ENCODE peak calls at places on chromosomes 5 and 9, in four cellular contexts. F, B, S and C are unnamed samples.
A peak's percentile ranks its signal among the peaks of the same experiment; 100 is the strongest.

GRCh38 chr5:149417714-149418368 is 38.7 kb upstream of the IL17B start:
- DNase-seq in F (no peak), B (no peak), S (no peak), C (no peak)

GRCh38 chr5:60851681-60852080 is 7.6 kb upstream of the ELOVL7 start:
- DNase-seq in F (no peak), B (no peak), S (no peak), C (no peak)

GRCh38 chr5:168613396-168613795 is 34.2 kb upstream of the PANK3 start:
- DNase-seq in F (no peak), B (no peak), S (no peak), C (no peak)

GRCh38 chr9:4397917-4398316 is 92.4 kb upstream of the SLC1A1 start:
- DNase-seq in F (no peak), B (peak; percentile 49), S (no peak), C (no peak)

GRCh38 chr9:31030741-31031202 is 1353.7 kb upstream of the ACO1 start:
- DNase-seq in F (no peak), B (no peak), S (no peak), C (no peak)

GRCh38 chr9:23829580-23830458 is 3.8 kb upstream of the ELAVL2 start:
- DNase-seq in F (no peak), B (peak; percentile 2), S (no peak), C (no peak)

GRCh38 chr9:4933177-4933576 is 51.9 kb upstream of the JAK2 start:
- DNase-seq in F (no peak), B (no peak), S (no peak), C (no peak)

GRCh38 chr9:89009049-89009840 is 18.0 kb downstream of the S1PR3 start:
- DNase-seq in F (no peak), B (no peak), S (no peak), C (no peak)

GRCh38 chr5:169934990-169935389 is 45.3 kb downstream of the INSYN2B start:
- DNase-seq in F (no peak), B (peak; percentile 72), S (no peak), C (no peak)

GRCh38 chr9:34665381-34666250 is 3.2 kb upstream of the CCL27 start:
- DNase-seq in F (peak; percentile 97), B (peak; percentile 95), S (peak; percentile 96), C (peak; percentile 93)

GRCh38 chr5:37071901-37072581 is 177.1 kb downstream of the CPLANE1 start:
- DNase-seq in F (no peak), B (peak; percentile 91), S (no peak), C (no peak)

GRCh38 chr9:114078021-114078780 is at the start of gene AMBP:
- DNase-seq in F (peak; percentile 68), B (no peak), S (peak; percentile 51), C (peak; percentile 61)

GRCh38 chr5:102583663-102584062 is 84.9 kb upstream of the SLCO6A1 start:
- DNase-seq in F (no peak), B (peak; percentile 18), S (no peak), C (no peak)

GRCh38 chr5:14202462-14202861 is 59.3 kb downstream of the TRIO start:
- DNase-seq in F (no peak), B (no peak), S (peak; percentile 19), C (no peak)

GRCh38 chr9:16625106-16625505 is 245.4 kb downstream of the BNC2 start:
- DNase-seq in F (no peak), B (no peak), S (no peak), C (no peak)

GRCh38 chr9:85202596-85202995 is 533.1 kb downstream of the NTRK2 start:
- DNase-seq in F (no peak), B (no peak), S (no peak), C (peak; percentile 14)

GRCh38 chr9:129712595-129713524 is 40.0 kb downstream of the PTGES start:
- DNase-seq in F (no peak), B (peak; percentile 87), S (no peak), C (peak; percentile 8)

GRCh38 chr5:138230261-138230660 is 17.1 kb upstream of the CDC23 start:
- DNase-seq in F (no peak), B (peak; percentile 5), S (no peak), C (no peak)

GRCh38 chr9:114745108-114745848 is 60.6 kb downstream of the TNFSF15 start:
- DNase-seq in F (no peak), B (no peak), S (no peak), C (no peak)

GRCh38 chr9:135329571-135330306 is 149.8 kb upstream of the PPP1R26 start:
- DNase-seq in F (peak; percentile 44), B (no peak), S (no peak), C (no peak)

GRCh38 chr9:75039006-75039405 is 10.9 kb upstream of the CARNMT1 start:
- DNase-seq in F (no peak), B (peak; percentile 95), S (no peak), C (no peak)

GRCh38 chr9:6829027-6829426 is 71.3 kb downstream of the KDM4C start:
- DNase-seq in F (no peak), B (peak; percentile 19), S (no peak), C (no peak)

GRCh38 chr9:97857603-97858392 is 4.8 kb downstream of the FOXE1 start:
- DNase-seq in F (no peak), B (no peak), S (no peak), C (no peak)